ENCODE peak calls at places on chromosomes 12 and 14, in four cellular contexts. V is LNCaP clone FGC; I is transverse colon; O is CD4-positive, alpha-beta T cell. N is an unnamed sample.

GRCh38 chr12:62785941-62786559 is 148.9 kb downstream of the PPM1H start:
- DNase-seq in V (no peak), I (no peak), O (no peak), N (no peak)

GRCh38 chr12:94242871-94243270 is 94.5 kb downstream of the PLXNC1 start:
- DNase-seq in V (no peak), I (no peak), O (no peak), N (no peak)

GRCh38 chr14:68340262-68340661 is 452.6 kb downstream of the ZFP36L1 start:
- DNase-seq in V (no peak), I (no peak), O (no peak), N (no peak)

GRCh38 chr12:91332305-91332704 is 149.7 kb upstream of the DCN start:
- DNase-seq in V (no peak), I (no peak), O (no peak), N (no peak)

GRCh38 chr12:48979602-48980388 is 1.7 kb downstream of the WNT1 start:
- DNase-seq in V (no peak), I (peak; percentile 50), O (no peak), N (no peak)

GRCh38 chr12:107242189-107242588 is 148.8 kb upstream of the CRY1 start:
- DNase-seq in V (no peak), I (no peak), O (no peak), N (no peak)

GRCh38 chr12:124684496-124684895 is 117.1 kb upstream of the NCOR2 start:
- DNase-seq in V (no peak), I (no peak), O (no peak), N (no peak)

GRCh38 chr14:99755629-99756603 is 37.3 kb upstream of the EML1 start:
- DNase-seq in V (no peak), I (peak; percentile 73), O (no peak), N (no peak)

GRCh38 chr12:31574803-31575573 is 15.9 kb downstream of the DENND5B start:
- DNase-seq in V (no peak), I (no peak), O (no peak), N (no peak)

GRCh38 chr14:73743431-73743931 is 29.3 kb upstream of the PNMA1 start:
- DNase-seq in V (no peak), I (peak; percentile 75), O (peak; percentile 59), N (no peak)

GRCh38 chr14:29896354-29896768 is 31.3 kb downstream of the PRKD1 start:
- DNase-seq in V (peak; percentile 100), I (no peak), O (no peak), N (no peak)

GRCh38 chr12:116528067-116528466 is 31.1 kb upstream of the MAP1LC3B2 start:
- DNase-seq in V (peak; percentile 37), I (no peak), O (no peak), N (no peak)

GRCh38 chr12:1605129-1606020 is 11.0 kb upstream of the FBXL14 start:
- DNase-seq in V (peak; percentile 64), I (peak; percentile 77), O (peak; percentile 43), N (peak; percentile 57)

GRCh38 chr14:69247691-69248440 is 12.1 kb upstream of the GALNT16 start:
- DNase-seq in V (no peak), I (peak; percentile 24), O (no peak), N (no peak)

GRCh38 chr12:3122841-3123678 is 45.9 kb downstream of the TSPAN9 start:
- DNase-seq in V (peak; percentile 37), I (no peak), O (no peak), N (no peak)

GRCh38 chr12:44375694-44376093 is 500.4 kb downstream of the NELL2 start:
- DNase-seq in V (no peak), I (no peak), O (no peak), N (no peak)

GRCh38 chr14:103066399-103066798 is 9.1 kb upstream of the CDC42BPB start:
- DNase-seq in V (no peak), I (no peak), O (no peak), N (no peak)

GRCh38 chr14:73749706-73750105 is 35.5 kb upstream of the PNMA1 start:
- DNase-seq in V (no peak), I (no peak), O (no peak), N (no peak)

GRCh38 chr12:29350080-29350479 is 30.9 kb downstream of the ERGIC2 start:
- DNase-seq in V (peak; percentile 67), I (no peak), O (no peak), N (no peak)

GRCh38 chr14:74735113-74735512 is 22.2 kb downstream of the FCF1 start:
- DNase-seq in V (no peak), I (no peak), O (no peak), N (no peak)

GRCh38 chr14:103828315-103828967 is 18.9 kb downstream of the PPP1R13B start:
- DNase-seq in V (no peak), I (peak; percentile 23), O (no peak), N (no peak)

GRCh38 chr14:99137001-99137700 is 134.8 kb downstream of the BCL11B start:
- DNase-seq in V (no peak), I (no peak), O (no peak), N (no peak)

GRCh38 chr14:90408713-90409112 is 11.9 kb downstream of the CALM1 start:
- DNase-seq in V (no peak), I (no peak), O (no peak), N (no peak)
- TF ChIP-seq CTCF in V (no peak), I (no peak), O (no peak), N (no peak)

DNA sequence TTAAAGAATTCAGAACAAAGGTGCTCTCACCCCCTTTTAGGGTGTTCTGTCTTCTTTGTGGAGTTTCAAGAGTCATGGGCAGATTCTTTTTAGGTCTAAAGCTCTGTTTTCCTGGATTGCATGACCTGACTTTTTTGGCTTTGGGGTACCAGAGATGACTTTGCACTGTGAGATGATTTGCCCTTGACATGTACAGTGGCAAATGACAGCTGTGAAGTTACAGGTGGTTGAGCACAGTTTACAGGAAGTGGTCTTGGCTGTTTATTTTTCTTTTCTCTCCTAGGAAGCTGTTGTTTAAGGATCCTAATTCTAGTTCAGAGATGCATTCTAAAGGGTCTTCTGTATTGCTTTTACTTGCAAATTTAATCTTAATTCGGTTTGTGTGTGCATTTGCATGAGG is 83.8 kb upstream of the METAP2 start:
- DNase-seq in V (no peak), I (no peak), O (no peak), N (no peak)
- TF ChIP-seq CTCF in V (no peak), I (no peak), O (no peak), N (no peak)

GRCh38 chr14:64801046-64801445 is 78.7 kb downstream of the SPTB start:
- DNase-seq in V (no peak), I (no peak), O (no peak), N (no peak)

GRCh38 chr14:64799555-64799954 is 80.2 kb downstream of the SPTB start:
- DNase-seq in V (no peak), I (no peak), O (no peak), N (no peak)

GRCh38 chr14:64796369-64796768 is 83.3 kb downstream of the SPTB start:
- DNase-seq in V (no peak), I (no peak), O (no peak), N (no peak)

GRCh38 chr14:64801800-64802199 is 77.9 kb downstream of the SPTB start:
- DNase-seq in V (no peak), I (no peak), O (no peak), N (peak; percentile 45)

GRCh38 chr14:64800000-64800399 is 79.7 kb downstream of the SPTB start:
- DNase-seq in V (peak; percentile 21), I (peak; percentile 23), O (no peak), N (no peak)
- TF ChIP-seq CTCF in V (peak; percentile 64), I (peak; percentile 50), O (no peak), N (peak; percentile 55)

GRCh38 chr14:87993485-87993809 is 465 bp upstream of the GALC start:
- DNase-seq in V (no peak), I (no peak), O (no peak), N (no peak)
- TF ChIP-seq CTCF in V (no peak), I (no peak), O (no peak), N (no peak)

DNA sequence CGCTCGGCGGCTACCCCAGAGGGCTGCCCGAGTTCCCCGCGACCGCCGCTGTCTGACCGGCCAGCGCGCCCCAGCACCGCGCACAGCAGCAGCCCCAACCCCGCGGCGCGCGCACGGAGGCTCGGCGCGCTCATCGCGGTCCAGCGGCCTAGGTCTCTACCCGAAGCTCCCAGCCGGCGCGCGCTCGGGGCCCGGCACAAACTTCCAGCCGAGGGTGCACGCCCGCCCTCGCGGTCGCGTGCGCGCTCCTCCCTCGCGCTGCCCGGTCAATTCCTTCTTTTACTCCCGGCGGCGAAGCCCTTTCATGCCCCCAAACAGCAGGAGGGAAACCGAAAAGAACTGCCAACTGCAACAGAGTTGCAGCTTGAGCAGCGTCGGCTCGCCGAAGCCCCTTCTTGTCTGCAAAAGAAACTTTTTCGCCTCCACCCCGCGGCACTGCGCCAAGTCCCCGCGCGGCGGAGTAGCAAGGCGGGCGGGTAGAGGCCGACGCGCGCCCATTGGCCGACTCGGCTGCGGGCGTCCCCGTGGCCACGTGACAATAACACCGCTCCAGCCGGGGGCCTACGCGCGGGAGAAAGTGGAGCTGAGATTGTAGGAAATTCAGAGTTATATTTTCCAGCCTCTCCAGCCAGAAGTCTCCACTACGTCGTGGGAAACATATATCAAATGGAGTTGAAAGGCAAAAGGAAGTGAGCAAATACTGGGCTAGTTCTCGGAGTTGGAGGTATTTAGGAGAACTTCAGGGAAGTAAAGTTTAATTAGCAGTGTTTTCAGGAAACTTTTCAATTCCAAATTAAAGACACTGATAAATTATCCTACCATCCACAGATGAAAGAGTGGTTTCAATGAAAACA is at the start of gene LRIG3:
- DNase-seq in V (no peak), I (peak; percentile 88), O (no peak), N (peak; percentile 76)
- TF ChIP-seq CTCF in V (no peak), I (peak; percentile 25), O (no peak), N (peak; percentile 50)

GRCh38 chr14:20798318-20798717 is 4.3 kb downstream of the RNASE1 start:
- DNase-seq in V (no peak), I (no peak), O (no peak), N (no peak)
- TF ChIP-seq CTCF in V (no peak), I (no peak), O (no peak), N (no peak)

DNA sequence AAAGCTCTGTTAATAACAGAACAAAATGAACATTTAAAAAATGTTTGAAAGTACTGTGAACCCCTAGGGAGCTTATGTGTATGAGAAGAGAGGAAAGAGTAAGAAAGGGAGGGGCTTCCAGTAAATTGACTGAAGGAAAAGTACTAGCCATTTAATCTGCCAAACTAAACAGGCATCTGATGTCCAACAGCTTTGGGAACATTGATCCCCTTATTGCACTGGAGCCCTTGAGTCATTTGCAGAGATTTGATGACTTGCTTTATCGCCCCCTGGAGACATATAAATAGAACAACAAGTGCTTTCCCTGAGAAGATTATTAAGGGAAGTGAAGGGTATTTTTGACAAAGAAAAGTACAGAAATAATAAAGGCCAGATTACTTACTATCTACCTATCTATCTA is 319.3 kb upstream of the NOVA1 start:
- DNase-seq in V (no peak), I (no peak), O (no peak), N (no peak)
- TF ChIP-seq CTCF in V (peak; percentile 44), I (peak; percentile 32), O (no peak), N (peak; percentile 48)

GRCh38 chr12:53452159-53453077 is 516 bp downstream of the PCBP2 start:
- DNase-seq in V (no peak), I (peak; percentile 85), O (peak; percentile 68), N (peak; percentile 80)
- TF ChIP-seq CTCF in V (peak; percentile 45), I (peak; percentile 30), O (peak; percentile 51), N (no peak)

DNA sequence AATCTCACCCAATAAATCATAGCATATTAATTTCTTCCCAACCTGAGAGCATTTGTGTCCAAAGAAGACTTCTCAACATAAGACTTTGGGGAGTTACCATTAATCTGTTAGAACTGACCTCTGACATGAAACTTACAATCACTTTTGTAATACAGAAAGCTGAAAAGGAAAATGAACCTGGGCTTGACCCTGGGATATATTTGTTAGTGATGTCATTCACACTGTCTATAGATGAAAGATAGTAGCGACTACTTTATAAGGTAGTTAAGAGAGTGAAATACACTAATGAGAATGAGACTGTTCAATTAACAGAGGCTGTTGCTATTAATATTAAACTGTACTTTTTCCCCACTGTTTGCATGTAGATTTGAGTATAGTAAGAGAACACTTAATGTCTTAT is 1334.8 kb upstream of the TMEM132C start:
- DNase-seq in V (no peak), I (no peak), O (no peak), N (no peak)
- TF ChIP-seq CTCF in V (no peak), I (no peak), O (no peak), N (no peak)

N was measured in neural crest cell.